ENCODE peak calls at places on chromosomes 12 and 14, in seven cellular contexts. One of them, this sample, is unnamed.

GRCh38 chr12:75613981-75614380 is 102.6 kb upstream of the KRR1 start:
- DNase-seq in GM03348: no peak
- DNase-seq in bronchial epithelial cell: peak; percentile 33
- DNase-seq in heart right ventricle: no peak
- DNase-seq in T-helper 9 cell: no peak
- DNase-seq in NCI-H69: no peak
- DNase-seq in Peyer's patch: no peak
- DNase-seq in this sample: no peak

GRCh38 chr12:131864469-131864868 is 30.0 kb upstream of the ULK1 start:
- DNase-seq in T-helper 9 cell: no peak
- DNase-seq in GM03348: no peak
- DNase-seq in NCI-H69: no peak
- DNase-seq in heart right ventricle: no peak
- DNase-seq in bronchial epithelial cell: no peak
- DNase-seq in Peyer's patch: no peak
- DNase-seq in this sample: no peak

GRCh38 chr12:26106347-26106746 is 18.5 kb downstream of the BHLHE41 start:
- DNase-seq in heart right ventricle: no peak
- DNase-seq in Peyer's patch: no peak
- DNase-seq in NCI-H69: no peak
- DNase-seq in bronchial epithelial cell: no peak
- DNase-seq in GM03348: no peak
- DNase-seq in T-helper 9 cell: no peak
- DNase-seq in this sample: no peak

GRCh38 chr14:75315143-75315542 is 36.5 kb downstream of the FOS start:
- DNase-seq in NCI-H69: peak; percentile 84
- DNase-seq in Peyer's patch: no peak
- DNase-seq in T-helper 9 cell: no peak
- DNase-seq in GM03348: peak; percentile 58
- DNase-seq in bronchial epithelial cell: no peak
- DNase-seq in heart right ventricle: peak; percentile 58
- DNase-seq in this sample: peak; percentile 69

GRCh38 chr12:117013726-117014125 is 85.5 kb downstream of the TESC start:
- DNase-seq in NCI-H69: no peak
- DNase-seq in heart right ventricle: no peak
- DNase-seq in Peyer's patch: no peak
- DNase-seq in T-helper 9 cell: no peak
- DNase-seq in bronchial epithelial cell: peak; percentile 32
- DNase-seq in GM03348: no peak
- DNase-seq in this sample: no peak

GRCh38 chr14:81521356-81521755 is 12.3 kb downstream of the SEL1L start:
- DNase-seq in NCI-H69: no peak
- DNase-seq in heart right ventricle: no peak
- DNase-seq in GM03348: no peak
- DNase-seq in Peyer's patch: no peak
- DNase-seq in T-helper 9 cell: no peak
- DNase-seq in bronchial epithelial cell: no peak
- DNase-seq in this sample: no peak

GRCh38 chr12:98417303-98417702 is 98.1 kb upstream of the TMPO start:
- DNase-seq in GM03348: no peak
- DNase-seq in Peyer's patch: no peak
- DNase-seq in bronchial epithelial cell: no peak
- DNase-seq in heart right ventricle: no peak
- DNase-seq in T-helper 9 cell: no peak
- DNase-seq in NCI-H69: no peak
- DNase-seq in this sample: no peak

GRCh38 chr12:124475295-124476010 is 92.0 kb downstream of the NCOR2 start:
- DNase-seq in T-helper 9 cell: no peak
- DNase-seq in heart right ventricle: no peak
- DNase-seq in GM03348: no peak
- DNase-seq in Peyer's patch: no peak
- DNase-seq in bronchial epithelial cell: no peak
- DNase-seq in NCI-H69: peak; percentile 67
- DNase-seq in this sample: no peak

GRCh38 chr12:67804168-67804567 is 155.6 kb downstream of the DYRK2 start:
- DNase-seq in heart right ventricle: no peak
- DNase-seq in GM03348: no peak
- DNase-seq in NCI-H69: no peak
- DNase-seq in T-helper 9 cell: no peak
- DNase-seq in bronchial epithelial cell: no peak
- DNase-seq in Peyer's patch: no peak
- DNase-seq in this sample: no peak

GRCh38 chr12:122403115-122403770 is 19.2 kb downstream of the CLIP1 start:
- DNase-seq in Peyer's patch: no peak
- DNase-seq in NCI-H69: no peak
- DNase-seq in GM03348: no peak
- DNase-seq in T-helper 9 cell: no peak
- DNase-seq in heart right ventricle: no peak
- DNase-seq in bronchial epithelial cell: no peak
- DNase-seq in this sample: no peak

GRCh38 chr12:43407816-43408645 is 144.0 kb downstream of the ADAMTS20 start:
- DNase-seq in bronchial epithelial cell: peak; percentile 18
- DNase-seq in T-helper 9 cell: no peak
- DNase-seq in heart right ventricle: no peak
- DNase-seq in GM03348: peak; percentile 14
- DNase-seq in Peyer's patch: no peak
- DNase-seq in NCI-H69: no peak
- DNase-seq in this sample: peak; percentile 70

GRCh38 chr12:68530965-68531364 is 79.7 kb upstream of the RAP1B start:
- DNase-seq in bronchial epithelial cell: no peak
- DNase-seq in Peyer's patch: no peak
- DNase-seq in GM03348: peak; percentile 39
- DNase-seq in heart right ventricle: peak; percentile 58
- DNase-seq in T-helper 9 cell: no peak
- DNase-seq in NCI-H69: no peak
- DNase-seq in this sample: peak; percentile 2

GRCh38 chr12:113898466-113898865 is 67.7 kb downstream of the RBM19 start:
- DNase-seq in heart right ventricle: no peak
- DNase-seq in GM03348: no peak
- DNase-seq in Peyer's patch: no peak
- DNase-seq in bronchial epithelial cell: no peak
- DNase-seq in T-helper 9 cell: no peak
- DNase-seq in NCI-H69: no peak
- DNase-seq in this sample: no peak

GRCh38 chr12:60847281-60847680 is 1251.5 kb downstream of the SLC16A7 start:
- DNase-seq in GM03348: no peak
- DNase-seq in Peyer's patch: no peak
- DNase-seq in bronchial epithelial cell: no peak
- DNase-seq in T-helper 9 cell: no peak
- DNase-seq in NCI-H69: no peak
- DNase-seq in heart right ventricle: no peak
- DNase-seq in this sample: no peak